ENCODE peak calls at places on chromosomes 12 and 14, in eight cellular contexts. D, W, Z, M, N, Q, A and T are unnamed samples.

GRCh38 chr12:27822076-27822712 is 42.2 kb upstream of the MANSC4 start:
- DNase-seq in W (peak; percentile 50), M (peak; percentile 16), Z (peak; percentile 99), D (peak; percentile 60), A (no peak), Q (no peak), N (no peak), T (no peak)

GRCh38 chr12:5872745-5873144 is 72.3 kb downstream of the ANO2 start:
- DNase-seq in M (no peak), Q (no peak), A (peak; percentile 18), D (no peak), Z (peak; percentile 16), W (no peak), N (no peak), T (no peak)

GRCh38 chr12:70549340-70550179 is 87.7 kb downstream of the PTPRB start:
- DNase-seq in Q (no peak), A (no peak), M (no peak), W (no peak), D (no peak), Z (peak; percentile 43), N (no peak), T (no peak)

GRCh38 chr12:50075808-50076170 is 9.4 kb upstream of the SMARCD1 start:
- DNase-seq in M (no peak), W (no peak), A (no peak), Q (no peak), Z (no peak), N (no peak), D (no peak), T (no peak)

GRCh38 chr12:129096968-129097367 is 243.7 kb downstream of the GLT1D1 start:
- DNase-seq in A (no peak), Q (no peak), Z (no peak), W (no peak), D (no peak), N (no peak), M (no peak), T (no peak)

GRCh38 chr14:76267322-76268012 is 108.5 kb upstream of the ESRRB start:
- DNase-seq in D (no peak), Q (peak; percentile 11), A (no peak), Z (no peak), N (peak; percentile 36), M (no peak), W (no peak), T (peak; percentile 47)

GRCh38 chr12:108193922-108194321 is 64.8 kb downstream of the WSCD2 start:
- DNase-seq in A (peak; percentile 31), M (no peak), Z (peak; percentile 36), Q (peak; percentile 8), D (no peak), W (no peak), N (no peak), T (no peak)

GRCh38 chr14:50786821-50787464 is 44.0 kb downstream of the NIN start:
- DNase-seq in Z (no peak), A (no peak), N (no peak), M (no peak), W (no peak), Q (no peak), D (no peak), T (no peak)